ENCODE peak calls at places on chromosomes 3 and 15, in eight cellular contexts. I is cardiac fibroblast, Q is ureter, W is nephron progenitor cell, C is NCI-H1417, V is NCI-H460, M is AG04449, Z is IMR-90. X is an unnamed sample.

GRCh38 chr3:161084277-161084676 is 20.9 kb downstream of the B3GALNT1 start:
- DNase-seq in I (no peak), Q (no peak), W (no peak), C (no peak), V (no peak), M (no peak), Z (no peak), X (no peak)

GRCh38 chr3:47512416-47513124 is 942 bp downstream of the ELP6 start:
- DNase-seq in I (peak), Q (no peak), W (peak), C (peak), V (no peak), M (no peak), Z (no peak), X (no peak)

GRCh38 chr3:134299185-134299887 is 48.7 kb upstream of the RYK start:
- DNase-seq in I (peak), Q (no peak), W (no peak), C (peak), V (no peak), M (no peak), Z (peak), X (no peak)

GRCh38 chr3:87313641-87314040 is 37.3 kb upstream of the POU1F1 start:
- DNase-seq in I (no peak), Q (no peak), W (no peak), C (no peak), V (no peak), M (no peak), Z (no peak), X (no peak)

GRCh38 chr15:48992096-48992495 is 28.4 kb upstream of the SHC4 start:
- DNase-seq in I (no peak), Q (no peak), W (no peak), C (no peak), V (no peak), M (no peak), Z (no peak), X (no peak)

GRCh38 chr3:181417748-181418147 is 294.0 kb upstream of the SOX2 start:
- DNase-seq in I (no peak), Q (no peak), W (peak), C (peak), V (no peak), M (no peak), Z (no peak), X (no peak)

GRCh38 chr15:80434926-80435720 is 30.9 kb downstream of the ARNT2 start:
- DNase-seq in I (no peak), Q (peak), W (peak), C (no peak), V (no peak), M (no peak), Z (no peak), X (no peak)

GRCh38 chr3:173584834-173585831 is 187.6 kb downstream of the NLGN1 start:
- DNase-seq in I (peak), Q (peak), W (peak), C (no peak), V (peak), M (no peak), Z (peak), X (no peak)

GRCh38 chr15:29670266-29670665 is 152.0 kb downstream of the TJP1 start:
- DNase-seq in I (no peak), Q (no peak), W (no peak), C (no peak), V (no peak), M (no peak), Z (no peak), X (no peak)

GRCh38 chr3:55669133-55669532 is 182.0 kb upstream of the WNT5A start:
- DNase-seq in I (no peak), Q (no peak), W (no peak), C (no peak), V (no peak), M (no peak), Z (no peak), X (no peak)

GRCh38 chr3:141894524-141895176 is 18.2 kb downstream of the ATP1B3 start:
- DNase-seq in I (peak), Q (no peak), W (no peak), C (no peak), V (peak), M (peak), Z (peak), X (peak)

GRCh38 chr3:43389388-43390254 is 103.3 kb downstream of the SNRK start:
- DNase-seq in I (peak), Q (no peak), W (no peak), C (no peak), V (peak), M (no peak), Z (peak), X (no peak)

GRCh38 chr3:129003578-129004112 is 2.5 kb downstream of the EFCC1 start:
- DNase-seq in I (no peak), Q (no peak), W (peak), C (peak), V (peak), M (no peak), Z (no peak), X (no peak)

GRCh38 chr3:192831111-192831644 is 86.5 kb downstream of the MB21D2 start:
- DNase-seq in I (peak), Q (no peak), W (no peak), C (no peak), V (no peak), M (peak), Z (peak), X (no peak)

GRCh38 chr3:122893754-122894668 is 99.1 kb downstream of the SLC49A4 start:
- DNase-seq in I (peak), Q (no peak), W (no peak), C (peak), V (no peak), M (no peak), Z (peak), X (no peak)

GRCh38 chr15:100781961-100782525 is 97.6 kb upstream of the ALDH1A3 start:
- DNase-seq in I (no peak), Q (peak), W (no peak), C (no peak), V (no peak), M (no peak), Z (no peak), X (no peak)

GRCh38 chr3:85801955-85802354 is 843.2 kb downstream of the CADM2 start:
- DNase-seq in I (no peak), Q (no peak), W (peak), C (peak), V (peak), M (no peak), Z (no peak), X (peak)

GRCh38 chr15:25181290-25182097 is 226.7 kb downstream of the SNRPN start:
- DNase-seq in I (no peak), Q (peak), W (no peak), C (no peak), V (no peak), M (no peak), Z (no peak), X (no peak)

GRCh38 chr3:146539315-146539714 is 5.1 kb downstream of the PLSCR1 start:
- DNase-seq in I (peak), Q (no peak), W (no peak), C (no peak), V (no peak), M (no peak), Z (no peak), X (no peak)

GRCh38 chr3:131804565-131805133 is 230.2 kb downstream of the CPNE4 start:
- DNase-seq in I (peak), Q (no peak), W (no peak), C (no peak), V (no peak), M (no peak), Z (no peak), X (no peak)

GRCh38 chr3:120348981-120349818 is at the start of gene LRRC58:
- DNase-seq in I (peak), Q (peak), W (peak), C (peak), V (peak), M (no peak), Z (peak), X (peak)

GRCh38 chr3:4977001-4977888 is 2.0 kb upstream of the BHLHE40 start:
- DNase-seq in I (peak), Q (peak), W (peak), C (peak), V (peak), M (no peak), Z (peak), X (peak)

GRCh38 chr3:186996356-186996755 is 66.0 kb downstream of the ST6GAL1 start:
- DNase-seq in I (no peak), Q (no peak), W (no peak), C (peak), V (no peak), M (no peak), Z (no peak), X (no peak)

GRCh38 chr15:83372434-83372873 is 74.7 kb upstream of the SH3GL3 start:
- DNase-seq in I (no peak), Q (no peak), W (no peak), C (no peak), V (no peak), M (no peak), Z (no peak), X (no peak)

GRCh38 chr3:128072454-128073184 is 20.4 kb downstream of the SEC61A1 start:
- DNase-seq in I (no peak), Q (peak), W (no peak), C (no peak), V (no peak), M (no peak), Z (no peak), X (no peak)

GRCh38 chr15:66679657-66680108 is 22.4 kb upstream of the SMAD6 start:
- DNase-seq in I (peak), Q (peak), W (no peak), C (no peak), V (no peak), M (no peak), Z (peak), X (no peak)

GRCh38 chr15:75751116-75751875 is 38.6 kb upstream of the CSPG4 start:
- DNase-seq in I (no peak), Q (peak), W (no peak), C (no peak), V (no peak), M (no peak), Z (no peak), X (no peak)

GRCh38 chr3:183799471-183799870 is 25.9 kb downstream of the MAP6D1 start:
- DNase-seq in I (no peak), Q (no peak), W (no peak), C (no peak), V (no peak), M (no peak), Z (no peak), X (no peak)

GRCh38 chr3:8931342-8931741 is 31.9 kb downstream of the RAD18 start:
- DNase-seq in I (no peak), Q (no peak), W (no peak), C (no peak), V (peak), M (no peak), Z (no peak), X (no peak)

GRCh38 chr3:141274411-141275031 is 42.9 kb downstream of the PXYLP1 start:
- DNase-seq in I (no peak), Q (no peak), W (no peak), C (no peak), V (no peak), M (no peak), Z (no peak), X (no peak)